ENCODE peak calls at places on chromosomes 1 and 21, in nine cellular contexts. W is esophagus muscularis mucosa, N is IMR-90, K is K562, P is body of pancreas, Q is ovary, L is HCT116, M is psoas muscle, B is cardiac muscle cell. Y is an unnamed sample. For H3K36me3, the result is how much of the 10 kb centered on the place peaks cover.

GRCh38 chr1:200558866-200559459 is 61.6 kb downstream of the KIF14 start:
- DNase-seq in Q (no peak), P (no peak), N (peak), M (no peak), K (peak), W (no peak), L (peak), B (peak), Y (no peak)

GRCh38 chr1:44581205-44581604 is 93.1 kb downstream of the TMEM53 start:
- DNase-seq in L (no peak), W (no peak), P (no peak), B (no peak), N (no peak), M (no peak), K (no peak), Q (no peak), Y (no peak)

GRCh38 chr1:220787069-220787614 is 429 bp downstream of the MTARC1 start:
- DNase-seq in L (peak), M (no peak), B (no peak), N (no peak), K (no peak), Q (peak), P (peak), W (no peak), Y (peak)

GRCh38 chr21:44549525-44550211 is 1.6 kb downstream of the KRTAP10-2 start:
- DNase-seq in P (no peak), K (no peak), W (peak), B (no peak), L (no peak), N (no peak), M (no peak), Q (no peak), Y (no peak)

GRCh38 chr1:164320780-164321683 is 238.0 kb upstream of the PBX1 start:
- DNase-seq in M (peak), K (no peak), Q (peak), W (no peak), N (no peak), L (no peak), P (peak), B (peak), Y (no peak)

GRCh38 chr21:41167348-41168342 is at the start of gene BACE2:
- DNase-seq in M (peak), W (peak), L (no peak), N (peak), K (peak), P (peak), Q (peak), B (peak), Y (peak)

GRCh38 chr1:22611530-22611947 is 24.9 kb upstream of the C1QA start:
- DNase-seq in B (peak), Q (peak), L (no peak), N (peak), K (peak), M (peak), W (no peak), P (peak), Y (no peak)

GRCh38 chr1:165124772-165125171 is 231.7 kb downstream of the LMX1A start:
- DNase-seq in M (no peak), Q (no peak), L (no peak), K (no peak), W (no peak), B (no peak), N (no peak), P (no peak), Y (no peak)

GRCh38 chr1:45769261-45769932 is 18.9 kb upstream of the IPP start:
- DNase-seq in N (peak), W (no peak), Q (no peak), M (no peak), L (no peak), B (peak), K (peak), P (no peak), Y (no peak)

GRCh38 chr1:110746644-110747259 is 72.0 kb upstream of the KCNA3 start:
- DNase-seq in L (no peak), K (peak), W (peak), M (peak), P (peak), N (peak), Q (peak), B (peak), Y (no peak)

GRCh38 chr1:94274561-94274960 is 37.2 kb upstream of the ARHGAP29 start:
- DNase-seq in K (no peak), M (no peak), L (no peak), W (no peak), P (no peak), Q (no peak), N (no peak), B (no peak), Y (no peak)

GRCh38 chr1:28893403-28894102 is 20.8 kb upstream of the EPB41 start:
- DNase-seq in N (peak), W (no peak), K (peak), B (no peak), P (no peak), M (no peak), L (no peak), Q (no peak), Y (no peak)

GRCh38 chr1:6225651-6226050 is 10.1 kb downstream of the ICMT start:
- DNase-seq in P (no peak), B (no peak), N (no peak), M (no peak), K (no peak), W (no peak), L (no peak), Q (no peak), Y (no peak)

GRCh38 chr1:6222644-6223043 is 13.1 kb downstream of the ICMT start:
- DNase-seq in K (no peak), B (no peak), M (peak), W (no peak), N (peak), L (no peak), Q (no peak), P (peak), Y (peak)

GRCh38 chr1:6224733-6225132 is 11.0 kb downstream of the ICMT start:
- DNase-seq in N (no peak), P (no peak), Q (no peak), M (no peak), K (no peak), L (no peak), B (no peak), W (no peak), Y (no peak)

GRCh38 chr1:6221210-6221784 is 14.5 kb downstream of the ICMT start:
- DNase-seq in M (no peak), Q (no peak), B (no peak), N (no peak), L (no peak), K (no peak), W (no peak), P (no peak), Y (no peak)

GRCh38 chr1:6223617-6224016 is 12.1 kb downstream of the ICMT start:
- DNase-seq in N (no peak), W (no peak), K (no peak), L (no peak), Q (no peak), M (no peak), B (no peak), P (no peak), Y (no peak)
- H3K36me3 ChIP-seq in N (under half), W (half or more), K (half or more), L (under half), Q (under half), M (half or more), B (under half), P (under half), Y (half or more)

DNA sequence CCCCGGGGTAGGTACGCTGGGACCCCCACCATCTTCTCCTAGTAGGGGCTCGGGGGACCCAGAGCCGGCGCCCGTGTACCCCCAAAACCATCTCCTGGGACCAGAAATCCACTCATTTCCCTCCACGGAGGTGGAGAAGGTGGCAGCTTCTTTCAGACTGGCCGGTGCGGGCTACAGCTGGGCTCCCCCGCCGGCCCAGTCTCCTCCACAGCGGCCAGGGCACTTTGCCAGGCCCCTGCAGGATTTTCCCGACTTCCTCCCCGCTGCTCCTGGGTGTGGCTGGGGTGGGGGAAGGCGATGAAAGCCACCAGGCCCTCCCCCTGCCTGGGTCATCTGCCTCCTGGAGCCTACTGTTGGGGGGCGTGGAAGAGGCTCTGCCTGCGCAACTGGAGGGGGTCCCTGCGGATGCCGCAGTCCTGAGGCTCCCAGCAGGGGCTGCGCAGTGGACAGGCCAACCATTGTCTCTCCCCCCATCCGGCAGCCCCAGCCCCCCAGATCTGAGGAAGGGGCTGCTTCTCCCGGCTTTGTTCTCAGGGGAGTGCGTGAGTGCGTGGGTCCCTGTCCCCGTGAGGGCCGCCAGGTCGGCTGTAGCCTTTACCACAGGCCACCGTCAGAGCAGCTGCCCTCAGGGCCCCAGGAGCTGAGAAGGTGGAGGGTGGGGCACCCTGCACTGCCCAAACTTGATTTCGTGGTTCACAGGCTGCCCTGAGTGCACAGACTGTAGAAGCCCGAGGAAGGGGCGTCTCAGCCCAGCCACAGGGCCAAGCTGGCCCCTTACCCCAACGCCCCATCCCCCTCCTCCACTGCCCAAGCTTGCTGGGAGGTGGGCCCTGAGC is 1.3 kb downstream of the AGRN start:
- DNase-seq in B (no peak), L (no peak), Q (peak), M (peak), P (peak), W (no peak), N (peak), K (peak), Y (no peak)
- TF ChIP-seq CTCF in B (no peak), L (no peak), Q (no peak), M (no peak), P (no peak), W (no peak), N (no peak), K (no peak), Y (no peak)

DNA sequence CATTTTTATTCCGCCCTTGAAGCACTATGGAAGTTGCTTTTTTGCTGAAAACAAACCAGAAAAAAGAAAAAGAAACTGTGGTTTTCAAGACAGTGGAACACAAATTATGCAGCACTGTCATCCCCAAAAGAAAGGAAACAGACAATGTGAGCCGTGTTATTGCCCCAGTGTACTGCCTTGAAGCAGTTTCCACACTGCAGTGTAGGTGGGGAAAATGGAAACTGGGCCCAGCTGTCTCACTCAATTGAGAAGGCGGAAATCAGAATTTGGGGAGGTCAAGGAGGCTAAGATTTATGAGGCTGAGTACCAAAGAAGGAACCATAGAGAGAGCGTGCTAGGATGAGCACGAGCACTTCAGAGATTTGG is 55.5 kb downstream of the MPZL1 start:
- DNase-seq in B (no peak), Q (no peak), N (no peak), P (no peak), K (no peak), W (peak), L (no peak), M (no peak), Y (no peak)
- H3K36me3 ChIP-seq in B (under half), Q (under half), N (under half), P (under half), K (half or more), W (under half), L (under half), M (half or more), Y (under half)

DNA sequence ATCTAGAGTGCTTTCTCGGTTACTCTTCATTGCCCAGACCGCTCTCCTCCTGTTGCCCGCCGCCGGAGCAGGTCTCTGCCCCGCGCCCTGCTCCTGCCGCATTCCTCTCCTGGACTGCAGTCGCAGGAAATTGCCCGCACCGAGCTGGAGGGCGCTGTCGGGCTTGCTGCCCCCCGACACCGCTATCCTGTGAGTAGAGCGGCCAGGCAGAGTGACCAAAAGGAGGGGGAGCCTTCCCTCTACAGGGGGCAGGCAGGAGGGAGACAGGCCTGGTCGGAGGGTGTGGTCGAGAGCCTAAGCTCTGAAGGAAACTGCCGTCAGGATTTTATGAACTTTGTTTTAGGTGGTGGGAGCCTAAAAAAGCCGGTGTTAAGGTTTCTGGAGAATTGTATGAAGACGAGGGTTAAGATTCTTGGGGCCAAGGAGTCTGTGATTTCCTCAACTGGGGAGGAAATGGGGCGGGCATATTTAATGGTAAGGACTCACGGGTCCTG is 506 bp downstream of the LRIG2 start:
- DNase-seq in K (peak), M (peak), N (peak), W (no peak), P (peak), L (no peak), B (peak), Q (no peak), Y (peak)
- TF ChIP-seq CTCF in K (peak), M (peak), N (peak), W (peak), P (no peak), L (no peak), B (peak), Q (no peak), Y (no peak)

GRCh38 chr1:9597361-9598315 is 8.9 kb downstream of the TMEM201 start:
- DNase-seq in B (no peak), N (no peak), M (no peak), P (no peak), K (no peak), L (no peak), Q (no peak), W (no peak), Y (no peak)
- H3K36me3 ChIP-seq in B (under half), N (under half), M (half or more), P (under half), K (half or more), L (under half), Q (under half), W (half or more), Y (under half)

GRCh38 chr1:12480031-12480430 is 138.0 kb downstream of the DHRS3 start:
- DNase-seq in Q (no peak), B (no peak), P (no peak), W (no peak), M (no peak), L (no peak), K (no peak), N (no peak), Y (no peak)

GRCh38 chr1:12481928-12482327 is 136.1 kb downstream of the DHRS3 start:
- DNase-seq in W (no peak), P (no peak), M (no peak), L (no peak), Q (no peak), B (no peak), N (no peak), K (no peak), Y (no peak)

GRCh38 chr1:12485231-12486172 is 132.5 kb downstream of the DHRS3 start:
- DNase-seq in B (no peak), W (no peak), Q (no peak), L (no peak), N (peak), K (no peak), P (no peak), M (no peak), Y (no peak)

GRCh38 chr1:12480748-12481362 is 137.2 kb downstream of the DHRS3 start:
- DNase-seq in W (no peak), P (peak), M (no peak), L (peak), K (peak), B (no peak), Q (no peak), N (peak), Y (peak)

GRCh38 chr1:12482999-12483398 is 135.0 kb downstream of the DHRS3 start:
- DNase-seq in K (no peak), Q (no peak), B (no peak), L (no peak), M (no peak), W (no peak), P (no peak), N (no peak), Y (no peak)
- TF ChIP-seq CTCF in K (no peak), Q (no peak), B (no peak), L (no peak), M (no peak), W (no peak), P (no peak), N (no peak), Y (no peak)

GRCh38 chr1:11067716-11068495 is 8.1 kb upstream of the SRM start:
- DNase-seq in Q (peak), W (no peak), K (no peak), L (no peak), P (no peak), B (no peak), M (no peak), N (no peak), Y (no peak)
- H3K36me3 ChIP-seq in Q (under half), W (half or more), K (half or more), L (half or more), P (under half), B (under half), M (half or more), N (half or more), Y (under half)

Y was measured in Peyer's patch.